ENCODE peak calls at places on chromosome 17, in seven cellular contexts. Q, K, Z, G, H, U and W are unnamed samples.

GRCh38 chr17:57788710-57789109 is 43.6 kb upstream of the CCDC182 start:
- DNase-seq in G (no peak), K (no peak), U (no peak), H (no peak), Q (no peak), Z (no peak), W (no peak)

GRCh38 chr17:68775338-68775737 is 174.2 kb upstream of the FAM20A start:
- DNase-seq in K (no peak), U (no peak), Q (no peak), H (no peak), Z (no peak), G (no peak), W (no peak)

GRCh38 chr17:47618416-47618815 is 31.3 kb upstream of the KPNB1 start:
- DNase-seq in K (no peak), U (no peak), Z (no peak), H (no peak), G (no peak), Q (no peak), W (no peak)

GRCh38 chr17:79023886-79024771 is at the start of gene C1QTNF1:
- DNase-seq in H (peak), G (no peak), Q (no peak), U (no peak), K (no peak), Z (no peak), W (peak)

GRCh38 chr17:57953219-57953618 is 2.0 kb downstream of the CUEDC1 start:
- DNase-seq in Z (no peak), G (no peak), K (no peak), Q (no peak), U (no peak), H (no peak), W (no peak)

GRCh38 chr17:80889231-80889896 is 102.3 kb upstream of the CHMP6 start:
- DNase-seq in Z (no peak), H (no peak), K (no peak), Q (no peak), U (no peak), G (no peak), W (no peak)

GRCh38 chr17:49670641-49671040 is 7.3 kb downstream of the SPOP start:
- DNase-seq in U (no peak), K (peak), H (no peak), G (no peak), Z (no peak), Q (no peak), W (no peak)

GRCh38 chr17:40542562-40543411 is 22.5 kb downstream of the CCR7 start:
- DNase-seq in H (peak), Z (no peak), U (no peak), K (peak), Q (no peak), G (no peak), W (peak)

GRCh38 chr17:17081304-17081940 is 39.2 kb downstream of the MPRIP start:
- DNase-seq in H (no peak), Z (no peak), K (no peak), U (no peak), Q (no peak), G (no peak), W (no peak)

GRCh38 chr17:915416-916201 is 64.0 kb downstream of the NXN start:
- DNase-seq in Q (no peak), G (no peak), Z (no peak), H (no peak), U (peak), K (peak), W (no peak)

GRCh38 chr17:17739388-17740066 is 58.3 kb downstream of the RAI1 start:
- DNase-seq in U (no peak), Z (no peak), Q (no peak), K (peak), H (no peak), G (peak), W (peak)

GRCh38 chr17:57597531-57598453 is 147.3 kb downstream of the CCDC182 start:
- DNase-seq in Q (no peak), Z (peak), G (peak), H (no peak), U (peak), K (peak), W (no peak)

GRCh38 chr17:252456-252855 is 71.0 kb upstream of the DOC2B start:
- DNase-seq in H (no peak), G (no peak), Q (no peak), U (no peak), K (no peak), Z (no peak), W (peak)

GRCh38 chr17:245611-246010 is 64.2 kb upstream of the DOC2B start:
- DNase-seq in K (no peak), U (no peak), Z (no peak), G (no peak), Q (no peak), H (no peak), W (peak)

GRCh38 chr17:62797959-62798358 is 10.2 kb downstream of the MARCHF10 start:
- DNase-seq in Q (no peak), H (no peak), K (no peak), U (no peak), G (no peak), Z (no peak), W (no peak)

GRCh38 chr17:33145941-33146340 is 147.2 kb downstream of the ASIC2 start:
- DNase-seq in U (no peak), G (peak), H (no peak), Q (no peak), K (no peak), Z (no peak), W (no peak)

GRCh38 chr17:75487351-75488070 is 27.8 kb downstream of the CASKIN2 start:
- DNase-seq in U (no peak), H (peak), G (no peak), Q (peak), K (no peak), Z (no peak), W (peak)

GRCh38 chr17:58242171-58242784 is 3.9 kb downstream of the LPO start:
- DNase-seq in K (no peak), H (no peak), Z (no peak), U (no peak), G (no peak), Q (no peak), W (no peak)

GRCh38 chr17:6420173-6420641 is 14.7 kb downstream of the AIPL1 start:
- DNase-seq in U (no peak), Z (no peak), Q (no peak), K (no peak), G (no peak), H (no peak), W (no peak)

GRCh38 chr17:44112284-44113280 is 10.9 kb downstream of the HDAC5 start:
- DNase-seq in U (no peak), H (no peak), Z (no peak), Q (no peak), G (no peak), K (no peak), W (no peak)

GRCh38 chr17:78460176-78460675 is 81.8 kb downstream of the PGS1 start:
- DNase-seq in Z (no peak), Q (no peak), H (no peak), K (no peak), U (no peak), G (no peak), W (no peak)

GRCh38 chr17:80061421-80061820 is 25.0 kb downstream of the CCDC40 start:
- DNase-seq in Q (no peak), K (no peak), G (no peak), U (no peak), Z (no peak), H (no peak), W (no peak)

GRCh38 chr17:45104497-45104896 is 27.8 kb downstream of the PLCD3 start:
- DNase-seq in U (no peak), H (no peak), G (no peak), Q (no peak), Z (no peak), K (no peak), W (no peak)

GRCh38 chr17:8082312-8082711 is 5.2 kb downstream of the ALOX12B start:
- DNase-seq in G (no peak), K (no peak), Z (no peak), U (no peak), Q (no peak), H (no peak), W (no peak)

GRCh38 chr17:29929006-29929543 is 953 bp downstream of the SSH2 start:
- DNase-seq in U (peak), Z (no peak), Q (no peak), K (no peak), H (no peak), G (no peak), W (no peak)

GRCh38 chr17:55172612-55173011 is 92.1 kb upstream of the HLF start:
- DNase-seq in G (no peak), K (no peak), Q (no peak), U (no peak), H (no peak), Z (no peak), W (no peak)

GRCh38 chr17:83204230-83204725 is 124.9 kb downstream of the METRNL start:
- DNase-seq in K (no peak), G (no peak), H (peak), U (no peak), Z (no peak), Q (no peak), W (no peak)

GRCh38 chr17:50117202-50118040 is 12.5 kb downstream of the SAMD14 start:
- DNase-seq in Z (no peak), Q (peak), G (peak), K (no peak), H (peak), U (no peak), W (no peak)

GRCh38 chr17:81371910-81372760 is 23.1 kb upstream of the BAHCC1 start:
- DNase-seq in G (peak), Q (no peak), H (no peak), U (no peak), K (no peak), Z (no peak), W (no peak)

GRCh38 chr17:9007052-9007714 is 14.1 kb upstream of the NTN1 start:
- DNase-seq in Z (no peak), K (no peak), G (no peak), U (no peak), H (no peak), Q (no peak), W (no peak)

GRCh38 chr17:56018202-56018601 is 135.1 kb upstream of the ANKFN1 start:
- DNase-seq in K (no peak), G (no peak), Q (no peak), H (no peak), Z (no peak), U (no peak), W (no peak)

GRCh38 chr17:81152288-81152848 is 12.9 kb upstream of the PVALEF start:
- DNase-seq in H (no peak), Q (no peak), G (no peak), Z (no peak), U (no peak), K (no peak), W (peak)

GRCh38 chr17:44376124-44376523 is 12.5 kb upstream of the FAM171A2 start:
- DNase-seq in Z (no peak), Q (no peak), K (no peak), U (no peak), G (no peak), H (no peak), W (no peak)

GRCh38 chr17:75688209-75688771 is 21.2 kb downstream of the SAP30BP start:
- DNase-seq in G (no peak), H (no peak), K (no peak), Z (no peak), U (no peak), Q (no peak), W (no peak)

GRCh38 chr17:38897176-38897575 is 27.3 kb downstream of the LASP1 start:
- DNase-seq in U (no peak), H (no peak), Z (no peak), K (no peak), G (no peak), Q (no peak), W (no peak)

GRCh38 chr17:74466111-74466784 is at the start of gene CD300A:
- DNase-seq in H (no peak), Z (no peak), G (peak), Q (no peak), K (no peak), U (no peak), W (peak)

GRCh38 chr17:65545708-65546523 is 15.5 kb downstream of the AXIN2 start:
- DNase-seq in Q (no peak), H (no peak), U (no peak), K (no peak), Z (no peak), G (no peak), W (no peak)